ENCODE peak calls at places on chromosomes 7 and 10, in five cellular contexts. P, S, N, A and I are unnamed samples.

GRCh38 chr7:88005191-88005590 is 71.1 kb downstream of the ADAM22 start:
- DNase-seq in P (no peak), S (no peak), N (no peak), A (no peak), I (no peak)

GRCh38 chr7:135300913-135301765 is 67.5 kb downstream of the STRA8 start:
- DNase-seq in P (no peak), S (no peak), N (no peak), A (no peak), I (no peak)

GRCh38 chr10:27020243-27020642 is 80.1 kb downstream of the ANKRD26 start:
- DNase-seq in P (no peak), S (no peak), N (no peak), A (no peak), I (no peak)

GRCh38 chr10:5547934-5548660 is 23.3 kb downstream of the CALML3 start:
- DNase-seq in P (no peak), S (peak), N (no peak), A (no peak), I (no peak)

GRCh38 chr10:25907247-25907646 is 26.8 kb upstream of the MYO3A start:
- DNase-seq in P (no peak), S (no peak), N (no peak), A (no peak), I (no peak)

GRCh38 chr7:16646427-16647081 is 573 bp downstream of the BZW2 start:
- DNase-seq in P (peak), S (no peak), N (no peak), A (no peak), I (no peak)

GRCh38 chr7:154854836-154855235 is 148.1 kb downstream of the PAXIP1 start:
- DNase-seq in P (no peak), S (no peak), N (no peak), A (no peak), I (no peak)

GRCh38 chr10:13984647-13985155 is 346.0 kb downstream of the FRMD4A start:
- DNase-seq in P (no peak), S (no peak), N (no peak), A (peak), I (no peak)

GRCh38 chr7:926061-927030 is 28.1 kb downstream of the ADAP1 start:
- DNase-seq in P (no peak), S (peak), N (no peak), A (no peak), I (no peak)

GRCh38 chr7:3605222-3605621 is 304.2 kb downstream of the SDK1 start:
- DNase-seq in P (no peak), S (no peak), N (no peak), A (peak), I (no peak)

GRCh38 chr10:50395279-50395678 is 144.0 kb upstream of the ASAH2 start:
- DNase-seq in P (no peak), S (no peak), N (no peak), A (no peak), I (no peak)

DNA sequence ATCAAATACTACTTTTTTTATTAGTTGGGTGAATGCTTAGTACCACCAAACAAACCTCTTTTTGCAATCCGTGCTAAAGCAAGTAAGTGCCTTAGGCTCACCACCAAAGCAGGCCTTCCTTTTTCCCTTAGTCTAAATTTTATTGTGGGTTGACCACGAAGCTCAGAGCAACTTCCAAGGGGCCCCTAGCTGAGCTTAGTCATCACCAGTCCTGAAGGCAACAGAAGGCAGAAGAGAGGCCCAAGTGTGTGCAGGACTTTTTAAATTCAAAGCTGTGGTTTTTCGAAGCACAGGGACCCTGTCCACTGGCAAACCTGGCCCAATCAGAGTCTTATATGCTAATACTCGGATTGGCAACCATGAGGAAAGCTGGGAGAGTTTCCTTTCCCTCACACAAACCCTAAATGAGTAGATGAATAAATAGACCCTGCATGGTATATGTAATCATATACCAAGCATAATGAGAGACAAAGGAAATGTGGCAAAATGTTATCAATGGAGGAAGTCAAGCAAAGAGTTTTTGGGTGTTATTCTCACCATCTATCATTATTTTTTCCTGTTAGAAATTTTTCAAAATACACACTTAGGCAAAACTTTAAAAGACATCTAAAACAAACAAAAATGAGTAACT is 453.2 kb upstream of the GALNT17 start:
- DNase-seq in P (no peak), S (no peak), N (no peak), A (no peak), I (no peak)
- TF ChIP-seq POLR2AphosphoS5 in P (no peak), S (no peak), N (no peak), A (no peak), I (no peak)

GRCh38 chr10:95517536-95518454 is 43.4 kb downstream of the SORBS1 start:
- DNase-seq in P (no peak), S (no peak), N (no peak), A (no peak), I (no peak)

GRCh38 chr10:95516774-95517373 is 44.3 kb downstream of the SORBS1 start:
- DNase-seq in P (no peak), S (no peak), N (no peak), A (no peak), I (no peak)

GRCh38 chr10:95511314-95511713 is 49.9 kb downstream of the SORBS1 start:
- DNase-seq in P (no peak), S (no peak), N (no peak), A (no peak), I (no peak)

GRCh38 chr10:95513008-95513589 is 48.1 kb downstream of the SORBS1 start:
- DNase-seq in P (no peak), S (no peak), N (no peak), A (no peak), I (no peak)

DNA sequence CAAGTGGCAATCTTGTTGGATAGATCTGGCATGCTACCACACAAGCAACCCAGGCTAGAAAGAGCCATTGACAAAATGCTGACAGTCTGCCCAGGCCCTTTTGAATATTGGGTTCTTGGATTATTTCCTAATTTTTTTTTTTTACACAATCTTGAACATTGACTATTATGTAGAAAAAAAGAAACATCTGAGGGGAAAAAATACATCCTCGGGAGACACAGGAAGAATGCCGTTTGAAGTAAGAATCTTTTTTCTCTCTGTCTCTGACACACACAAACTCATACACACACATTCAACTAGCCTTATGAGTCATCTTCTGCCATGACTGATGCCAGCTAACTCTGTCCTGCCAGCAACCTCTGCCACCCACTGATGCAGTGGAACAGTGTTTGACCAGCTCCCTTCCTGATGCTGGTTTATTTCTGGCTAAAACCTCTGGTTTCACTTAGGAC is 47.2 kb downstream of the SORBS1 start:
- DNase-seq in P (no peak), S (no peak), N (no peak), A (no peak), I (no peak)
- TF ChIP-seq POLR2AphosphoS5 in P (no peak), S (no peak), N (no peak), A (no peak), I (no peak)

DNA sequence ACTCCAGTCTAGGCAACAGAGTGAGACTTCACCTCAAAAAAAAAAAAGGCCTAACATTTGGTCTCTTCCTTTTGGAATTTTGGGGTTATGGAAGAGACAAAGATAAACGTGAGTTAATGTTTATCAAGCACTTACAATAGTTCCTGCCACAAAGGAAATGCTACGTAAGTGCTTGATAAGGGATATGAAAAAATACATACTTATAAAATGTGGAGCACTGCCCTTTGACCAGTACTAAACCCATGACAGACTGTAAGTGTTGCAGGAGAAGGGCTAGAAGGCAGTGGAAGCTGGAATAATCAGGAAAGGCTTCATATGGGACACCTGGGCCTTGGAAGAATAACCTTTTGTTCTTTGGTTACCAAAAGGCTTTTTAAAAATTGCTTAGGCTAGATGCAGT is 25.5 kb downstream of the TMEM248 start:
- DNase-seq in P (no peak), S (no peak), N (no peak), A (no peak), I (no peak)
- TF ChIP-seq POLR2AphosphoS5 in P (no peak), S (no peak), N (no peak), A (no peak), I (no peak)

DNA sequence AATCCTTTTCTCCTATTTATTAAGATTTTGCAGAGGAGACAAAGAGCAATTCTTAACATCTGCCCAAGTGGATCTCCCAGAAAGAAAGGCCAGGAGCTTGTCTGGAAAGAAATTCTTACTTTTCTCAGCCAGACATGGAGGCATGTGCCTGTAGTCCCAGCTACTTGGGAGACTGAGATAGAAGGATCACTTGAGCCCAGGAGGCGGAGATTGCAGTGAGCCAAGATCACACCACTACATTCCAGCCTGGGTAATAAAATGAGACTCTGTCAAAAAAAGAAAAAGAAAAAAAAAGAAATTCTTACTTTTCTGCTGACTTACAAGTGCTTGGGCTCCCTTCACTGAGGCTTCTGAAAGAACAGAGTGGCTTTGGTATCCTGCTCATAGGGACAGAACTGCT is 2.4 kb upstream of the CYP3A43 start:
- DNase-seq in P (no peak), S (no peak), N (no peak), A (no peak), I (no peak)
- TF ChIP-seq POLR2AphosphoS5 in P (no peak), S (no peak), N (no peak), A (no peak), I (no peak)